ENCODE peak calls at places on chromosome 16, in four cellular contexts. One of them, this sample, is unnamed.

GRCh38 chr16:66740010-66740409 is 11.4 kb downstream of the DYNC1LI2 start:
- DNase-seq in mesothelial cell of epicardium: no peak
- DNase-seq in PC-3: peak
- DNase-seq in activated CD8-positive, alpha-beta T cell treated with anti-CD3 and anti-CD28 coated beads for 36 hours: peak
- DNase-seq in this sample: peak

GRCh38 chr16:85586360-85587145 is 26.6 kb upstream of the GSE1 start:
- DNase-seq in mesothelial cell of epicardium: no peak
- DNase-seq in PC-3: no peak
- DNase-seq in activated CD8-positive, alpha-beta T cell treated with anti-CD3 and anti-CD28 coated beads for 36 hours: no peak
- DNase-seq in this sample: no peak

GRCh38 chr16:17607624-17608023 is 136.9 kb upstream of the XYLT1 start:
- DNase-seq in mesothelial cell of epicardium: no peak
- DNase-seq in activated CD8-positive, alpha-beta T cell treated with anti-CD3 and anti-CD28 coated beads for 36 hours: no peak
- DNase-seq in PC-3: no peak
- DNase-seq in this sample: no peak

GRCh38 chr16:1530883-1531637 is 2.4 kb upstream of the TMEM204 start:
- DNase-seq in activated CD8-positive, alpha-beta T cell treated with anti-CD3 and anti-CD28 coated beads for 36 hours: no peak
- DNase-seq in mesothelial cell of epicardium: no peak
- DNase-seq in PC-3: no peak
- DNase-seq in this sample: no peak

GRCh38 chr16:20611350-20611902 is 35.3 kb upstream of the ACSM2B start:
- DNase-seq in PC-3: no peak
- DNase-seq in mesothelial cell of epicardium: no peak
- DNase-seq in activated CD8-positive, alpha-beta T cell treated with anti-CD3 and anti-CD28 coated beads for 36 hours: no peak
- DNase-seq in this sample: no peak

GRCh38 chr16:64391009-64391663 is 730.7 kb downstream of the CDH11 start:
- DNase-seq in activated CD8-positive, alpha-beta T cell treated with anti-CD3 and anti-CD28 coated beads for 36 hours: no peak
- DNase-seq in PC-3: peak
- DNase-seq in mesothelial cell of epicardium: no peak
- DNase-seq in this sample: peak

GRCh38 chr16:23143391-23143790 is 5.9 kb downstream of the USP31 start:
- DNase-seq in mesothelial cell of epicardium: no peak
- DNase-seq in PC-3: no peak
- DNase-seq in activated CD8-positive, alpha-beta T cell treated with anti-CD3 and anti-CD28 coated beads for 36 hours: no peak
- DNase-seq in this sample: no peak

GRCh38 chr16:58123896-58124600 is 5.1 kb downstream of the CFAP20 start:
- DNase-seq in mesothelial cell of epicardium: no peak
- DNase-seq in activated CD8-positive, alpha-beta T cell treated with anti-CD3 and anti-CD28 coated beads for 36 hours: no peak
- DNase-seq in PC-3: no peak
- DNase-seq in this sample: no peak

GRCh38 chr16:73730496-73731090 is 566.0 kb upstream of the PSMD7 start:
- DNase-seq in activated CD8-positive, alpha-beta T cell treated with anti-CD3 and anti-CD28 coated beads for 36 hours: no peak
- DNase-seq in PC-3: no peak
- DNase-seq in mesothelial cell of epicardium: no peak
- DNase-seq in this sample: no peak

GRCh38 chr16:11893571-11893970 is 22.2 kb downstream of the GSPT1 start:
- DNase-seq in activated CD8-positive, alpha-beta T cell treated with anti-CD3 and anti-CD28 coated beads for 36 hours: no peak
- DNase-seq in mesothelial cell of epicardium: no peak
- DNase-seq in PC-3: no peak
- DNase-seq in this sample: no peak

GRCh38 chr16:70804153-70804728 is 3.3 kb upstream of the VAC14 start:
- DNase-seq in PC-3: peak
- DNase-seq in activated CD8-positive, alpha-beta T cell treated with anti-CD3 and anti-CD28 coated beads for 36 hours: no peak
- DNase-seq in mesothelial cell of epicardium: no peak
- DNase-seq in this sample: peak

GRCh38 chr16:87025681-87026080 is 291.5 kb downstream of the C16orf95 start:
- DNase-seq in activated CD8-positive, alpha-beta T cell treated with anti-CD3 and anti-CD28 coated beads for 36 hours: no peak
- DNase-seq in PC-3: no peak
- DNase-seq in mesothelial cell of epicardium: no peak
- DNase-seq in this sample: no peak

GRCh38 chr16:69270395-69270794 is 40.8 kb upstream of the VPS4A start:
- DNase-seq in PC-3: no peak
- DNase-seq in mesothelial cell of epicardium: no peak
- DNase-seq in activated CD8-positive, alpha-beta T cell treated with anti-CD3 and anti-CD28 coated beads for 36 hours: no peak
- DNase-seq in this sample: no peak

DNA sequence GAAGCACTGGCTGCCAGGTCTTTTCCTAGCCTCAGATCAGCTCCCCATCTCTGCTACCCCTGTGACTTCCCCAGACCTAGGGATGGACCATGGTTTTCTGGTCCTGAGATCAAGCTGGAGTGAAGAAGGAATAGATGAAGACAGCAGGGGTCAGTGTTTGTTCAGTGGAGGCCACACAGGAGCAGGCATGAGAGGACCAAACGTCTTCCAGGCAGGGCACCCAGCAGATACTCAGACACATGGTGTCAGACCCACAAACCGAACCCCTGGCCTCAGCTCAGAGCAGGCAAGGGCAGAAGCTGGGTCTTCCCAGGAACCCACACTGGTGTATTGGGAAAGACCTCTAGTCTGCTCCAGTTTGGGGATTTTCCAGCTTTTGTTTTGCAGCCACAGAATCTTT is 189.7 kb downstream of the IRX5 start:
- DNase-seq in activated CD8-positive, alpha-beta T cell treated with anti-CD3 and anti-CD28 coated beads for 36 hours: no peak
- DNase-seq in mesothelial cell of epicardium: no peak
- DNase-seq in PC-3: no peak
- DNase-seq in this sample: peak
- TF ChIP-seq CTCF in activated CD8-positive, alpha-beta T cell treated with anti-CD3 and anti-CD28 coated beads for 36 hours: no peak
- TF ChIP-seq CTCF in mesothelial cell of epicardium: no peak
- TF ChIP-seq CTCF in PC-3: no peak
- TF ChIP-seq CTCF in this sample: no peak

GRCh38 chr16:7086842-7087616 is 245.6 kb upstream of the RBFOX1 start:
- DNase-seq in PC-3: peak
- DNase-seq in activated CD8-positive, alpha-beta T cell treated with anti-CD3 and anti-CD28 coated beads for 36 hours: peak
- DNase-seq in mesothelial cell of epicardium: peak
- DNase-seq in this sample: no peak
- TF ChIP-seq CTCF in PC-3: peak
- TF ChIP-seq CTCF in activated CD8-positive, alpha-beta T cell treated with anti-CD3 and anti-CD28 coated beads for 36 hours: no peak
- TF ChIP-seq CTCF in mesothelial cell of epicardium: no peak
- TF ChIP-seq CTCF in this sample: no peak

DNA sequence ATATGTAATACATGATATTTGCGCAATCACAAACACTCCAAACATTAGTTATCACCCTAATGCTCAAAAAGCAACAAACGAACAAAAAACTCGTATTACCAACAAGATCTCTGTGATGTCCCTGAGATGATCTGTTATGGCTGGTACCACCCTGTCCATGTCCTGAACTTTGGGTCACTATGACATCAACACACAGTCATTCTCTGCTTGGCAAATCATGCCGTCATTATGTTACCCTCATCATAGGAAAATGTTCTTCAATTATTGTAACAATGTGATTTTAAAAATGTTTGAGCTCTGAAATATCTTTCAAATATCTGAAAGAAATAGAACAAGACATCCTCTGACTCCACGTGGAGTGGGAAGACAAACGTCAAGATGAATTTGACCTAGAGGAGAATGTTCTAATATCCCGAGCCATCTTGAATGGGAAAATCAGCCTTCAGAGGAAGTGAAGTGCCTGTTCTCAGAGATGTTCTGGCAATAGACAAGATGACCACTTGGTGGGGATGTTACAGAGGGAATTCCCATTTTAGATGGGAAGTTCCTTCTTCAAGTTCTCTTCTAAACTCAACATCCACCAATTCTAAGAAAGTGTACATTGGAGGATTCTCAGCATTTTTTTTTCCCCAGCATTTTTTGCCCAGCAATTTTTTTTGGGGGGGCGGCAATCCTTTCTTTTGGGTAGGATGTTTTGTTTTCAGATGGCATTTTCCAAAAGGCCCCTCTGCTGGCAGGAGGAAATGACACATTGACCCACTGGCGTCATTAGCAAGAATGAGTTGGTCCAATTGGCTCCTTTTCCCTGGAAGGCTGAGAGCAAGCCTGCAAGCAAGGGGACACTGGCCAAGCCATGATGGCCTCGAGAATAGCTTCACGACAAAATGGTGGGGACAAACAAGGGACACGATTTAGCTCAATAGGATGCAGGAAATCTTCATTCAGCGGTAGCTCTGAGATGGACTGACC is 3.7 kb upstream of the HSD17B2 start:
- DNase-seq in mesothelial cell of epicardium: no peak
- DNase-seq in activated CD8-positive, alpha-beta T cell treated with anti-CD3 and anti-CD28 coated beads for 36 hours: no peak
- DNase-seq in PC-3: peak
- DNase-seq in this sample: peak
- TF ChIP-seq CTCF in mesothelial cell of epicardium: no peak
- TF ChIP-seq CTCF in activated CD8-positive, alpha-beta T cell treated with anti-CD3 and anti-CD28 coated beads for 36 hours: peak
- TF ChIP-seq CTCF in PC-3: peak
- TF ChIP-seq CTCF in this sample: peak

GRCh38 chr16:54928421-54929089 is 2.1 kb upstream of the IRX5 start:
- DNase-seq in mesothelial cell of epicardium: peak
- DNase-seq in PC-3: no peak
- DNase-seq in activated CD8-positive, alpha-beta T cell treated with anti-CD3 and anti-CD28 coated beads for 36 hours: peak
- DNase-seq in this sample: peak
- TF ChIP-seq CTCF in mesothelial cell of epicardium: no peak
- TF ChIP-seq CTCF in PC-3: no peak
- TF ChIP-seq CTCF in activated CD8-positive, alpha-beta T cell treated with anti-CD3 and anti-CD28 coated beads for 36 hours: no peak
- TF ChIP-seq CTCF in this sample: no peak

DNA sequence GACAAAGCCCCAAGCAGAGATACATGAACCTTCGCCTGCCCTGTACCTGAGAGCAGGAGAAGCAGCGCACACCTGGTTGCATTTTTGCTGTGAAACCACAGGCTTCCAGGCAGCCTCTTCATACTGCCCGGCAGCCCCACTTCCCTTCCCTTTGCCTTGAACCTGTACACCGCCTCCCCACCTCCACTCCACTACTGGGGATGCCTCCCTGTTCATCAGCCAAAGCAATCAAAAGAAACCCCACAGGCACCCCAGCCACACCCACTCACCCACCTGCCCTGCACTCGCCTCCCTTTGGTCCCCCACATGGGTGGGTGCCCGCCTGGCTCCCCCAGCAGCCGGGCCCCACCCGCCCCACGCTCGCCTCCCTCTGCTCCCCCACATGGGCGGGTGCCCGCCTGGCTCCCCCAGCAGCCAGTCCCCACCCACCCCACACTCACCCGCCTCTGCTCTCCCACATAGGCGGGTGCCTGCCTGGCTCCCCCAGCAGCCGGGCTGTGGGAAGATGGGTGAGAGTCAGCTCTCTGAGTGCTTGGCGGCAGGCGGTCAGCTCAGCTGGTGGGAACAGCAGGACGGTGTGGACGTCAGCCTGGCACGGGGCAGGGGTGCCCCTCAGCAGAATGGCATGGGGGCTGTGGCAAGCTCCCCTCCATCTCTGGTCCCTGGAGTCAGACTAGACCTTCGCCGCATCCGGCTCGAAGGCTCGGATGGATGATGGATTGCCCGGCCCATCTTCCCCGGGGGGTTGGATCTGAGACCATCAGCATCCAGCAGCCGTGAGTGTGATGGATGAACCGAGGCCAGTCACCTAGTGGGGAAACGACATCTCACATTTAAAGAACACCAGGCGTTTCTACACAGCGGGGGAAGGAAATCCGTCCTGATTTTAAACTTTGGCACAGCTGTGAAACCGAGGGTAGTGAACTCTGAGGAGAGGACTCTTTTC is 135.6 kb downstream of the BANP start:
- DNase-seq in PC-3: no peak
- DNase-seq in mesothelial cell of epicardium: no peak
- DNase-seq in activated CD8-positive, alpha-beta T cell treated with anti-CD3 and anti-CD28 coated beads for 36 hours: no peak
- DNase-seq in this sample: no peak
- TF ChIP-seq CTCF in PC-3: no peak
- TF ChIP-seq CTCF in mesothelial cell of epicardium: no peak
- TF ChIP-seq CTCF in activated CD8-positive, alpha-beta T cell treated with anti-CD3 and anti-CD28 coated beads for 36 hours: no peak
- TF ChIP-seq CTCF in this sample: no peak

DNA sequence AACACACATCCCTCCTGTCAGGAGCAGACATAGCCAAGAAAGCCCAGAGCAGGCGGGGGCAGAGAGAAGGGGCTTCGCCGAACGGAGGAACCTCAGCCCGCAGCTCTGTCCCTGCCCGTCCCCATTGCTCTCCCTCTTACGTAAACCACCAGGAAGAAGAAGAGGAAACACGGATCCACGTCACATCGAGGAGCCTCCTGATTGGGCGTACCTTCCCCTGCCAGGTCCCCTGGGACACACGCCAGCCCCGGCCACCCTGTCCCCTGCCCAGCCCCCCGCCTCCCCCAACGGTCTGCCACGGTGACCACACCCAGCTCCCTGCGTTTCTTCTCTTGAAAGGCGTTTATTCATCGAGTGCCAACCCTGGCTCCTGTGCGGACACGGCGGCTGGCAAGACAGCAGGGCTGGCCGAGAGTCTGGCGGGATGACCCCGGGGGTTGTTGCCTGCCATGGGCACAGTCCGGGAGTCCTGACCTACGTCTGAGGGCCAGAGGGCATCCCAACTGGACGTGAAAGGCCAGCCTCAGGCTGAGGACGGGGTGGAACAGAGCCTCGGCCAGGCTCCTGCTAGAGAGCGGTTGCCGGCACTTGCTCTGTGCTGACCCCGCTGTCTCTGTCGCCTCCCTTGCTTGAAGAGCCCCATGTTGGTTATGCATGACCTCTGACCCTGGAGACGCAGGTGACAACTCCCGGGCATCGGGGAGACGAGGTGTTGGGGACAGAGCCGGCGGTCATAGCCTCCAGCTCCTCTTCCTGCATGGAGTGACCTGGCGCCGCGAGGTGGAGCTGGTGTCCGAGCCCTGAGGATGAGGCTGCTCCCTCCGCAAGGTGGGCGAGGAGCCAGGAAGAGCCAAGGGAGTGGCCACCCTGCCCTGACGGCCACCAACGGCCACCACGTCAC is 40.6 kb upstream of the ACSF3 start:
- DNase-seq in PC-3: peak
- DNase-seq in mesothelial cell of epicardium: no peak
- DNase-seq in activated CD8-positive, alpha-beta T cell treated with anti-CD3 and anti-CD28 coated beads for 36 hours: no peak
- DNase-seq in this sample: peak
- TF ChIP-seq CTCF in PC-3: peak
- TF ChIP-seq CTCF in mesothelial cell of epicardium: no peak
- TF ChIP-seq CTCF in activated CD8-positive, alpha-beta T cell treated with anti-CD3 and anti-CD28 coated beads for 36 hours: no peak
- TF ChIP-seq CTCF in this sample: peak

GRCh38 chr16:27671410-27671809 is 121.5 kb downstream of the KATNIP start:
- DNase-seq in PC-3: peak
- DNase-seq in activated CD8-positive, alpha-beta T cell treated with anti-CD3 and anti-CD28 coated beads for 36 hours: no peak
- DNase-seq in mesothelial cell of epicardium: no peak
- DNase-seq in this sample: peak
- TF ChIP-seq CTCF in PC-3: peak
- TF ChIP-seq CTCF in activated CD8-positive, alpha-beta T cell treated with anti-CD3 and anti-CD28 coated beads for 36 hours: no peak
- TF ChIP-seq CTCF in mesothelial cell of epicardium: no peak
- TF ChIP-seq CTCF in this sample: no peak

This sample was measured in MCF 10A.